ENCODE peak calls at places on chromosomes 13 and 19, in four cellular contexts. N is cardiac fibroblast; X is CD8-positive, alpha-beta T cell; B is left ventricle myocardium inferior. I is an unnamed sample.

GRCh38 chr13:52779028-52779612 is 39.5 kb upstream of the CNMD start:
- DNase-seq in N (no peak), X (no peak), B (no peak), I (no peak)

GRCh38 chr13:31896427-31896826 is 135.1 kb upstream of the FRY start:
- DNase-seq in N (peak; percentile 76), X (no peak), B (peak; percentile 42), I (peak; percentile 94)

GRCh38 chr19:48190288-48191284 is 20.1 kb downstream of the ZSWIM9 start:
- DNase-seq in N (peak; percentile 40), X (peak; percentile 68), B (no peak), I (no peak)

GRCh38 chr19:50195224-50195623 is 8.2 kb upstream of the MYH14 start:
- DNase-seq in N (no peak), X (no peak), B (no peak), I (no peak)

GRCh38 chr19:16338470-16339360 is 14.1 kb downstream of the KLF2 start:
- DNase-seq in N (peak; percentile 90), X (peak; percentile 55), B (no peak), I (peak; percentile 68)

GRCh38 chr13:59343993-59344780 is 819.5 kb downstream of the DIAPH3 start:
- DNase-seq in N (no peak), X (no peak), B (no peak), I (no peak)

GRCh38 chr13:41059896-41060722 is 1.2 kb upstream of the WBP4 start:
- DNase-seq in N (peak; percentile 92), X (peak; percentile 63), B (peak; percentile 91), I (peak; percentile 75)

GRCh38 chr19:49690073-49690655 is 752 bp upstream of the CPT1C start:
- DNase-seq in N (no peak), X (no peak), B (no peak), I (no peak)

GRCh38 chr13:110610955-110611595 is 4.3 kb upstream of the NAXD start:
- DNase-seq in N (no peak), X (no peak), B (no peak), I (no peak)

GRCh38 chr19:30752876-30753275 is 380.7 kb downstream of the ZNF536 start:
- DNase-seq in N (no peak), X (no peak), B (no peak), I (no peak)

GRCh38 chr19:492091-492531 is 4.2 kb upstream of the MADCAM1 start:
- DNase-seq in N (no peak), X (peak; percentile 46), B (no peak), I (no peak)

GRCh38 chr19:3459322-3459881 is 20.9 kb downstream of the SMIM24 start:
- DNase-seq in N (peak; percentile 96), X (no peak), B (peak; percentile 91), I (peak; percentile 83)

GRCh38 chr13:51025245-51025872 is 85.7 kb downstream of the C13orf42 start:
- DNase-seq in N (no peak), X (no peak), B (no peak), I (no peak)

GRCh38 chr13:44021422-44021821 is 141.7 kb downstream of the LACC1 start:
- DNase-seq in N (no peak), X (no peak), B (no peak), I (no peak)

DNA sequence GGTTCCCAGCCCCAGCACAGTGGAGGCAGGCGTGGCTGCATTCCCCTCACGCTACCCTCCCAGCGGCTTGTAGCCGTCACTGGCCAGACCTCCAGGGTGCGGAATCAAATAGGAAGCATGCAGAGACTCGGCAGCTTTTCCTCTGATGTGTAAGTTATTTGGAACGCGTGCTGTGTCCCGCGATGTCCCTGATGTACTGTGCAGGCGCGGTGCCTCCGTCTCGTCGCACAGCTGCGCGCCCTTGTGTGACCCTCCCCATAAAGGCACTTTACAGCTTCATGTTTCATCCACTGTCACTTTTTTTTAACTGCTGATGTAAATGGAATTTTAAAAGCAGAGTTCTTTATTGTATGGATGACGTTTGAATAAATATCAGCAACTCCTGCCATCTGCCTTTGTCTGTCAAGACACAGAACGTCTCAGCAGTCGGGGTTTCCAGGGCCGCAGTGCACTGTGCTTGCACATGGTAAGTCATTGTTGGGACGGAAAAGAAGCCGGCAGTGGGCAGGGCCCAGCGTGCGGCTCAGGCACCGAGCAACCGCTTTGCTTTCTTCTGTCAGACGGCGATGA is 7.3 kb upstream of the F7 start:
- DNase-seq in N (peak; percentile 10), X (no peak), B (no peak), I (peak; percentile 46)
- H3K4me3 ChIP-seq in N (no peak overlapping the region), X (no peak overlapping the region), B (no peak overlapping the region), I (peak overlapping the region; percentile 17)

DNA sequence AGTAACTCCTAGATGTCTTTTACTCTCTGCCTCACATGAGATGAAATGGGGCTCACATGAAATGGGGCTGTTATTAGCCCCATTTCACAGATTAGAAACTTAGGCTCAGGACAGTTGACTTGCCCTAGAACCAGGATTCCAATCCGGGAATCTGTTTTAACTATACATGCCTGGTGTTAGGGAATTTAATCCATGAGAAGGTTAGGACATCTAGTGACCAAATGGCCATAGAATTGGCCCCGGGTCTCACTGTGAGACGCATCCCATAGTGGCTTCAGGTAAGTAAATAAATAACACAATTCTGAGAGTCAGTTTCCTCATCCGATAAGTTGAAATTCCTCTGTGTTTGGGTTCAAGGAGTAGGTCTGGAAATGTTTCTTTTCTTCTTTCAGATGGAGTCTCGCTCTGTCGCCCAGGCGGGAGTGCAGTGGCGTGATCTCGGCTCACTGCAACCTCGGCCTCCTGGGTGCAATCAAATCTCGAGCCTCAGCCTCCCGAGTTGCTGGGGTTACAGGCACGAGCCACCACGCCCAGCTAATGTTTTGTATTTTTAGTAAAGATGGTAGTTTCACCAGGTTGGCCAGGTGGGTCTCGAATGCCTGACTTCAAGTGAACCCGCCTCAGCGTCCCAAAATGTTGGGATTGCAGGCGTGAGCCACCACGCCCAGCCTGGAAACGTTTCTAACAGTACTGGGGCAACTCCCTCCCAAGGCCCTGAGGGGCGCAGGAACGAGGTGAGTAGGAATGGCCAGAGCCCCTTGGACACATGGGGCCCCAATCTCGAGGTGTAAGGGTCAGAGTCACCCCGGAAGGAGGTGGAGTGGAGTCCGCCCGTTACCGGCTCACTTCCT is 1.2 kb upstream of the ZNF574 start:
- DNase-seq in N (no peak), X (peak; percentile 16), B (no peak), I (no peak)
- H3K4me3 ChIP-seq in N (peak overlapping the region; percentile 74), X (peak overlapping the region; percentile 72), B (peak overlapping the region; percentile 95), I (peak overlapping the region; percentile 68)

GRCh38 chr13:99415014-99415650 is 86.1 kb upstream of the TM9SF2 start:
- DNase-seq in N (no peak), X (no peak), B (no peak), I (no peak)
- H3K4me3 ChIP-seq in N (no peak overlapping the region), X (peak overlapping the region; percentile 57), B (no peak overlapping the region), I (no peak overlapping the region)

GRCh38 chr13:104006625-104007061 is 940.4 kb upstream of the SLC10A2 start:
- DNase-seq in N (peak; percentile 29), X (no peak), B (no peak), I (no peak)
- H3K4me3 ChIP-seq in N (no peak overlapping the region), X (no peak overlapping the region), B (no peak overlapping the region), I (no peak overlapping the region)

GRCh38 chr13:112972867-112973576 is 4.0 kb downstream of the MCF2L start:
- DNase-seq in N (no peak), X (no peak), B (peak; percentile 33), I (no peak)
- H3K4me3 ChIP-seq in N (no peak overlapping the region), X (no peak overlapping the region), B (no peak overlapping the region), I (no peak overlapping the region)

GRCh38 chr19:17441241-17442135 is 7.0 kb downstream of the TMEM221 start:
- DNase-seq in N (peak; percentile 47), X (peak; percentile 32), B (no peak), I (no peak)
- H3K4me3 ChIP-seq in N (no peak overlapping the region), X (no peak overlapping the region), B (no peak overlapping the region), I (no peak overlapping the region)

GRCh38 chr19:19434483-19435045 is 29.1 kb downstream of the GATAD2A start:
- DNase-seq in N (peak; percentile 86), X (no peak), B (peak; percentile 48), I (no peak)
- H3K4me3 ChIP-seq in N (no peak overlapping the region), X (no peak overlapping the region), B (peak overlapping the region; percentile 22), I (no peak overlapping the region)